ENCODE peak calls at places on chromosomes 13 and 19, in four cellular contexts. G, V, C and E are unnamed samples.

GRCh38 chr19:45355910-45356309 is 14.5 kb downstream of the ERCC2 start:
- DNase-seq in C (no peak), G (no peak), V (no peak), E (no peak)

GRCh38 chr19:38494379-38494778 is 60.9 kb downstream of the RYR1 start:
- DNase-seq in C (no peak), V (no peak), G (no peak), E (no peak)

GRCh38 chr13:30872195-30872594 is 33.9 kb upstream of the MEDAG start:
- DNase-seq in C (no peak), G (no peak), V (no peak), E (no peak)

GRCh38 chr19:13986348-13986904 is 19.7 kb downstream of the RFX1 start:
- DNase-seq in V (no peak), C (peak; percentile 99), G (no peak), E (no peak)

GRCh38 chr19:43784981-43785808 is 4.4 kb upstream of the KCNN4 start:
- DNase-seq in C (no peak), G (peak; percentile 52), V (no peak), E (peak; percentile 64)

GRCh38 chr13:73340069-73340468 is 281.3 kb downstream of the KLF5 start:
- DNase-seq in V (no peak), C (no peak), G (no peak), E (no peak)

GRCh38 chr13:46641274-46642081 is 88.5 kb downstream of the LRCH1 start:
- DNase-seq in G (no peak), V (no peak), C (no peak), E (no peak)

GRCh38 chr19:38880882-38881609 is 3.0 kb upstream of the RINL start:
- DNase-seq in C (no peak), G (no peak), V (no peak), E (no peak)

GRCh38 chr19:47032171-47032811 is 12.7 kb downstream of the NPAS1 start:
- DNase-seq in C (peak; percentile 47), V (no peak), G (peak; percentile 30), E (no peak)

GRCh38 chr19:28208745-28209144 is 1004.2 kb downstream of the UQCRFS1 start:
- DNase-seq in V (no peak), C (no peak), G (no peak), E (no peak)

GRCh38 chr13:69092615-69093322 is 1014.9 kb upstream of the ATXN8OS start:
- DNase-seq in C (no peak), G (no peak), V (no peak), E (no peak)